ENCODE peak calls at places on chromosomes 2 and 18, in four cellular contexts. O is K562, E is HepG2, C is GM12878. S is an unnamed sample.

GRCh38 chr2:160203422-160203821 is 3.4 kb upstream of the ITGB6 start:
- DNase-seq in O (no peak), E (no peak), C (no peak), S (no peak)

GRCh38 chr2:223090540-223091235 is 38.7 kb downstream of the KCNE4 start:
- DNase-seq in O (no peak), E (peak; percentile 10), C (no peak), S (no peak)

GRCh38 chr2:28577796-28578680 is 82.2 kb downstream of the PLB1 start:
- DNase-seq in O (peak; percentile 30), E (no peak), C (no peak), S (no peak)

GRCh38 chr2:142044168-142044567 is 86.6 kb downstream of the LRP1B start:
- DNase-seq in O (no peak), E (no peak), C (no peak), S (no peak)

GRCh38 chr2:174797792-174798276 is 33.6 kb upstream of the CHRNA1 start:
- DNase-seq in O (no peak), E (no peak), C (no peak), S (no peak)

GRCh38 chr2:31430439-31431165 is 16.1 kb upstream of the XDH start:
- DNase-seq in O (no peak), E (no peak), C (no peak), S (no peak)

GRCh38 chr2:70580352-70580751 is 26.7 kb upstream of the TGFA start:
- DNase-seq in O (no peak), E (no peak), C (no peak), S (no peak)

GRCh38 chr2:119741868-119742267 is 17.9 kb upstream of the PTPN4 start:
- DNase-seq in O (no peak), E (no peak), C (no peak), S (no peak)

GRCh38 chr2:104046466-104046865 is 807.4 kb upstream of the POU3F3 start:
- DNase-seq in O (no peak), E (no peak), C (no peak), S (no peak)

GRCh38 chr2:1968988-1969700 is 224.8 kb upstream of the PXDN start:
- DNase-seq in O (no peak), E (no peak), C (no peak), S (no peak)

GRCh38 chr2:186848873-186849578 is at the start of gene ZSWIM2:
- DNase-seq in O (peak; percentile 9), E (peak; percentile 19), C (no peak), S (peak; percentile 58)

GRCh38 chr2:100018794-100019193 is 123.6 kb downstream of the AFF3 start:
- DNase-seq in O (no peak), E (no peak), C (no peak), S (no peak)

GRCh38 chr18:58491773-58492752 is 136.8 kb downstream of the ALPK2 start:
- DNase-seq in O (no peak), E (no peak), C (no peak), S (no peak)

GRCh38 chr2:178070824-178071223 is 1.8 kb downstream of the PDE11A start:
- DNase-seq in O (no peak), E (peak; percentile 57), C (no peak), S (no peak)

GRCh38 chr2:204177977-204178522 is 241.5 kb downstream of the ICOS start:
- DNase-seq in O (peak; percentile 35), E (peak; percentile 35), C (peak; percentile 1), S (peak; percentile 45)

DNA sequence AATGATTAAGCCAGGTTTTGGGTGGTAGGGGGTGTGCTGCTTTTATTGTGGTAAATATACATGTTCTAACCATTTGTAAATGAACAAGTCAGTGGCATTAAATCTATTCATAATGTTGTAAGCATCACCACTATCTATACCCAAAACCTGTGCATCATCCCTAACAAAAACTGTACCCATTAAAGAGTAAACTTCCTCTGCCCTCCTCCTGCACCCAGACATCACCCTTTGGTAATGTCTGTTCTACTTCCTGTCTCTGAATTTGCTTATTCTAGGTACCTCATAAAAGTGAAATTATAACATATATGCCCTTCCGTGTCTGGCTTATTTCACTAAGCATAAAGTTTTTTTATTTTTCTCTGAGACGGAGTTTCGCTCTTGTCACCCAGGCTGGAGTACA is 14.1 kb downstream of the RIF1 start:
- DNase-seq in O (no peak), E (no peak), C (no peak), S (no peak)
- TF ChIP-seq TARDBP in O (no peak), E (no peak), C (no peak), S (no peak)

GRCh38 chr18:48718251-48718959 is 179.6 kb downstream of the CTIF start:
- DNase-seq in O (no peak), E (no peak), C (no peak), S (no peak)

GRCh38 chr18:48719388-48719787 is 180.6 kb downstream of the CTIF start:
- DNase-seq in O (no peak), E (no peak), C (no peak), S (no peak)

GRCh38 chr18:48713302-48713701 is 174.5 kb downstream of the CTIF start:
- DNase-seq in O (no peak), E (no peak), C (no peak), S (no peak)

GRCh38 chr18:48714873-48715272 is 176.0 kb downstream of the CTIF start:
- DNase-seq in O (no peak), E (no peak), C (no peak), S (no peak)

DNA sequence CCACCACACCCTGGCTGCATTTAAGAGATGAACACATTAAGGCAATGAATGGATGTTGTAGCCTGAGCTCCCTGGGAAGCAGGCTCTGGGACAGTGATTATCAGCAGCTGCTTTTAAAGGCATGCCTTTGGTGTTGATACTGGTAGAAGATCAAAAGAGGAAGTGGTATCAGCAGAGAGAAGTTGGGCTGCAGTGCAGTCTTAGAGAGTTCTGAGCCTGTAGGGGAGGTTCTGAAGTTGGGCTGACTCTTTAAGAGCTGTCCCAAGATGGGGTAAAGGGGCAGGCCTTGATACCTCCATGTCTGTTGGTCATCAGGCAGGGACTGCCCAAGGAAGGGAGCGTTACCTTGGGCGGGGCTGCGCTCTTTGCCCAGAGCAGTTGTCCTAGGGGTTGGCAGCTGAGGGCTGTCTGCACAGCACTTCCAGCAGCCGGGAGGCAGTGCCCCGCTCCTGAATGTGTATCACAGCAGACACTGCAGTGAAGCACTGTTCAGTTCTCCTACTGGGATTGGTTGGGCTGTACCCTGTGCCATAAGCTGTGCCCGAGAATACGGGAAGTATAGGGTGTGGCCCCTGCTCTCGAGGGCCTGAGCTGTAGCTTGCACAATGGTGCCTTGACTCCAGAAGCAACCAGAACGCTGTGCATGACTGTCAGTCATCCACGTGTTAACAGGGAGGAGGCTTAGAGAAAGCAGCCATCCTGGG is 177.0 kb downstream of the CTIF start:
- DNase-seq in O (no peak), E (no peak), C (no peak), S (no peak)
- TF ChIP-seq TARDBP in O (no peak), E (no peak), C (no peak), S (no peak)

GRCh38 chr2:19851116-19851515 is 50.7 kb downstream of the TTC32 start:
- DNase-seq in O (no peak), E (no peak), C (no peak), S (peak; percentile 31)
- TF ChIP-seq TARDBP in O (no peak), E (no peak), C (no peak), S (no peak)

GRCh38 chr2:63027220-63027619 is 23.4 kb upstream of the OTX1 start:
- DNase-seq in O (no peak), E (no peak), C (no peak), S (no peak)

GRCh38 chr2:63034575-63034974 is 16.1 kb upstream of the OTX1 start:
- DNase-seq in O (no peak), E (no peak), C (no peak), S (no peak)

GRCh38 chr2:63023444-63023843 is 27.2 kb upstream of the OTX1 start:
- DNase-seq in O (peak; percentile 47), E (peak; percentile 60), C (peak; percentile 12), S (peak; percentile 33)

GRCh38 chr2:63029058-63029457 is 21.6 kb upstream of the OTX1 start:
- DNase-seq in O (no peak), E (no peak), C (no peak), S (no peak)
- TF ChIP-seq TARDBP in O (no peak), E (no peak), C (no peak), S (no peak)

GRCh38 chr2:20648831-20649230 is 2.1 kb downstream of the HS1BP3 start:
- DNase-seq in O (no peak), E (no peak), C (no peak), S (no peak)

GRCh38 chr2:20650880-20651730 is at the start of gene HS1BP3:
- DNase-seq in O (peak; percentile 89), E (peak; percentile 67), C (peak; percentile 43), S (peak; percentile 96)

GRCh38 chr2:20651731-20652099 is 817 bp upstream of the HS1BP3 start:
- DNase-seq in O (no peak), E (no peak), C (no peak), S (no peak)

GRCh38 chr2:20649586-20650375 is 1.1 kb downstream of the HS1BP3 start:
- DNase-seq in O (no peak), E (no peak), C (no peak), S (no peak)

GRCh38 chr2:20650412-20650879 is 452 bp downstream of the HS1BP3 start:
- DNase-seq in O (peak; percentile 16), E (no peak), C (no peak), S (peak; percentile 29)
- TF ChIP-seq TARDBP in O (no peak), E (no peak), C (no peak), S (no peak)

GRCh38 chr2:11121099-11121822 is 34.0 kb upstream of the SLC66A3 start:
- DNase-seq in O (no peak), E (no peak), C (no peak), S (no peak)

GRCh38 chr2:11122380-11122779 is 32.9 kb upstream of the SLC66A3 start:
- DNase-seq in O (no peak), E (no peak), C (no peak), S (no peak)

GRCh38 chr2:11118761-11119160 is 36.5 kb upstream of the SLC66A3 start:
- DNase-seq in O (no peak), E (no peak), C (no peak), S (no peak)

GRCh38 chr2:11121823-11122155 is 33.5 kb upstream of the SLC66A3 start:
- DNase-seq in O (no peak), E (no peak), C (no peak), S (no peak)

GRCh38 chr2:11117776-11118175 is 37.5 kb upstream of the SLC66A3 start:
- DNase-seq in O (no peak), E (no peak), C (no peak), S (no peak)
- TF ChIP-seq TARDBP in O (no peak), E (no peak), C (no peak), S (no peak)

GRCh38 chr2:128606837-128607236 is 288.2 kb upstream of the HS6ST1 start:
- DNase-seq in O (no peak), E (no peak), C (no peak), S (no peak)

GRCh38 chr2:128607440-128607839 is 288.8 kb upstream of the HS6ST1 start:
- DNase-seq in O (no peak), E (no peak), C (no peak), S (no peak)

GRCh38 chr2:128605931-128606330 is 287.3 kb upstream of the HS6ST1 start:
- DNase-seq in O (no peak), E (no peak), C (no peak), S (no peak)

GRCh38 chr2:128608911-128609880 is 290.5 kb upstream of the HS6ST1 start:
- DNase-seq in O (no peak), E (no peak), C (no peak), S (no peak)

DNA sequence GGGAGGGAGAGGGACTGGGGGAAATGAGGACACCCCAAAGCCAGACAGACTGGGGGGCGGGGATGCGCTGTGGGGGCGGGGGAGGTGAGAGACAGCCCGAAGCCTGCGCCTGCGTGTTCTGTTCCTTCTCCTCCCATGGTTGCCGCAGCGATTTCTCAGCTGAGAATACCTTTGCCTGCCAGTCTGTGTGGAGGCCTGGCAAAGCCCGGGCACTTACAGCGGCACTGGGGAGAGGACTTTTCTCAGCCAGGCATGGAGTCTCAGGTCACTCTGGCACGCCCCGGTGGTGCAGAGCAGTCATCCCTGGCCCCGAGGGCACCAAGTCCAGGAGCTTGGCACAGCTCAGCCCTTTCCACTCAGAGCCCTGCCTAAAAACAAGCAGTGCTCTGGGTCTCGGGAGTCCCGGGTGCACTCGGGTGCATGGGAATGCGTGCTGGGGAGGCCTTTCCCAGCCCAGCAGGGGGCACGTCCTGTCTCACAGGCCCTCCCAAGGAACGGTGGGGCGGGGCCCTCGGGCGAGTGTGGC is 289.4 kb upstream of the HS6ST1 start:
- DNase-seq in O (no peak), E (no peak), C (no peak), S (no peak)
- TF ChIP-seq TARDBP in O (no peak), E (no peak), C (no peak), S (no peak)

S was measured in HEK293T.